ENCODE peak calls at places on chromosomes 11 and 22, in ten cellular contexts. L is psoas muscle; I is tibial nerve; P is neural progenitor cell; K is PC-3; E is CD8-positive, alpha-beta T cell; J is uterus; R is thoracic aorta; D is MG63; U is brain microvascular endothelial cell. F is an unnamed sample.

GRCh38 chr11:8832571-8833260 is 78.3 kb upstream of the AKIP1 start:
- DNase-seq in J (no peak), P (no peak), L (no peak), E (no peak), R (no peak), D (peak; percentile 77), U (no peak), I (no peak), K (peak; percentile 49), F (no peak)

GRCh38 chr11:132158091-132158490 is 787.7 kb downstream of the NTM start:
- DNase-seq in J (no peak), K (peak; percentile 50), I (no peak), L (no peak), P (peak; percentile 37), E (no peak), D (peak; percentile 30), R (no peak), U (no peak), F (no peak)

GRCh38 chr11:109306322-109306721 is 115.7 kb upstream of the C11orf87 start:
- DNase-seq in L (no peak), K (no peak), U (peak; percentile 39), D (no peak), R (no peak), P (no peak), E (no peak), J (no peak), I (no peak), F (no peak)

GRCh38 chr11:8235925-8236324 is 27.8 kb downstream of the LMO1 start:
- DNase-seq in L (no peak), I (no peak), R (no peak), E (no peak), K (no peak), P (no peak), J (no peak), U (no peak), D (no peak), F (peak; percentile 17)

GRCh38 chr11:86637976-86638375 is 34.4 kb downstream of the ME3 start:
- DNase-seq in I (no peak), U (no peak), J (no peak), E (no peak), D (no peak), L (no peak), P (no peak), K (no peak), R (no peak), F (no peak)

GRCh38 chr11:14679662-14680061 is 36.1 kb downstream of the PDE3B start:
- DNase-seq in I (no peak), U (no peak), E (no peak), P (no peak), J (no peak), R (no peak), K (no peak), L (no peak), D (no peak), F (no peak)

GRCh38 chr11:7281083-7281482 is 29.4 kb downstream of the SYT9 start:
- DNase-seq in L (no peak), D (no peak), P (no peak), U (no peak), I (no peak), R (no peak), K (peak; percentile 92), J (no peak), E (no peak), F (no peak)

GRCh38 chr11:57459112-57460016 is 964 bp upstream of the RTN4RL2 start:
- DNase-seq in L (no peak), R (no peak), K (peak; percentile 36), J (no peak), U (no peak), E (peak; percentile 25), D (no peak), I (no peak), P (peak; percentile 45), F (peak; percentile 86)

GRCh38 chr11:129804012-129804411 is 11.6 kb upstream of the TMEM45B start:
- DNase-seq in J (no peak), E (peak; percentile 28), I (no peak), U (no peak), P (no peak), R (no peak), L (no peak), D (no peak), K (no peak), F (no peak)

DNA sequence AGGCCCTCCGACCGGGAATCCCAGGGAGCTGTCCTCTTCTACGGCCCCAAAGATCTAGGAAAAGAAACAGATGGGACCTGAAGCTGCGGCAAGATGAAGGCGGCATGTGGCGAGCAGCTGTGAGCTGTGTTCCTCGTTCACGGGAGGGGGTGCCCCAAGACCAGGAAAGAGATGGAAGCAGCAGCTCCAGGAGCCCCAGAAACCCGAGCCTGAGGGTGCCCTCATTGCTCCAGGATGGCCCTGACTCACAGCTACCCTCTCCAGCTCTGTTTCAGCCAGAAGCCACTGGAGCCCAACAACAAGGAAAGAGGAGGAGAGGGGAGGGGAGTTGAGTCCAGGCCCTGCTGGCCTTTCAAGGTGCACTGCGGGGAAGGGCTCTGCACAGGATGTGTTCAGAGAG is 23.7 kb upstream of the NAP1L4 start:
- DNase-seq in D (no peak), P (no peak), R (no peak), K (no peak), U (no peak), E (no peak), I (no peak), J (no peak), L (no peak), F (no peak)
- H3K4me3 ChIP-seq in D (no peak overlapping the region), P (no peak overlapping the region), R (no peak overlapping the region), K (no peak overlapping the region), U (no peak overlapping the region), E (no peak overlapping the region), I (no peak overlapping the region), J (no peak overlapping the region), L (no peak overlapping the region), F (no peak overlapping the region)

DNA sequence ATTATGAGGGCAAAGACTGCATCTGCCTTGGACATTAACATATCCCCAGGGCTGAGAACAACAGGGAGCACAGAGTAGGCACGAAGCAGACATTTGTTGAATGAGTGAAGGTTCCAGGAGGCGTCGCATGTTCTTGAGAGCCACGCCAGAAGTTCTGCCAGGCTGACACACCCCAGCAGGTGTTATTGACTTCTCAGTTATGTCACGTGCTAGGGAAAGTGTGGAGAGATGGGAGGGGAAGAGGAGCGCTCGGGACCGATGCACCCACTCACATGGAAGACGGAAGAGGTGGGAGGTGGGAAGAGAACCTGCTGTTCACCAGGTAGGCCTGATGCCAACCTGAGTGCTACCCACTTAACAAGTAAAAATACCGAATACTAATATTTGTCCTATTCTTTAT is 232.8 kb downstream of the LARGE1 start:
- DNase-seq in U (no peak), J (no peak), P (no peak), E (no peak), I (no peak), D (no peak), L (no peak), R (no peak), K (no peak), F (no peak)
- H3K4me3 ChIP-seq in U (no peak overlapping the region), J (no peak overlapping the region), P (no peak overlapping the region), E (no peak overlapping the region), I (no peak overlapping the region), D (no peak overlapping the region), L (no peak overlapping the region), R (no peak overlapping the region), K (no peak overlapping the region), F (no peak overlapping the region)

DNA sequence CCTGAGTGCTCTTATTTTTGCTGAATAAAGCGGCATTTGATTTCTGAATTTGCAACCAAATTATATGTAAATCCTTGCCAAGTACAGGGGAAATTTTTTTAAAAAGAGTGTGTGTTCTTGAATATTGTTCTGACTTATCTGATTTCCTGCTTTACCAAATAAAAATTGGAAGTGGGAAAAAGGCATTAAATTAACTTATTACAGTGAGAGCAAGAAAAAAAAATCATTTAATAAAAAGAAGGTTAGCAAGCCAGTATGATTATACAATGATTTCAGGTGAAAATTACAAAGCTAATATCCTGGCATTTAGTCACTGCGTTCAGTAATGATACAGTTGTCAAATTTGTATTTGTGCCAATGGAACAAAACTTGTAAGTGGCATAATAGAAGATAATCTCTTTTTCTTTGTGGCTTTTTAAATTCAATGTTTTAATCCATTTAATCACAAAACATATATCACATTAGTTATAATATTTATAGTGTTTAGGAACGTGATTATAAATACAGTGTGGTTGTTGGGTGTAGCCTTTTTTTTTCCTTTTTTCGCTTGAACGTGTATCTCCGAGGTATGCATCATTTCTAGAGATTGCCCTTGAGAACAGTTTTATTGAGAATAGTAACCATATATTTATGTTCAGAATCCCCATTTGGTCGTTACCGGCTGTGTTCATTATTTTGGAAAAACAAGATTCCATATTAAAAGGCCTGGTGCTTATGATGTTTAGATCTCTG is 82.0 kb upstream of the PPARA start:
- DNase-seq in I (no peak), U (no peak), P (no peak), L (no peak), E (no peak), R (no peak), D (no peak), J (no peak), K (peak; percentile 19), F (no peak)
- H3K4me3 ChIP-seq in I (peak overlapping the region; percentile 93), U (peak overlapping the region; percentile 69), P (no peak overlapping the region), L (peak overlapping the region; percentile 88), E (peak overlapping the region; percentile 23), R (peak overlapping the region; percentile 90), D (peak overlapping the region; percentile 67), J (peak overlapping the region; percentile 99), K (peak overlapping the region; percentile 66), F (peak overlapping the region; percentile 76)

GRCh38 chr22:30607300-30607930 is 441 bp downstream of the TCN2 start:
- DNase-seq in R (no peak), P (peak; percentile 28), L (no peak), J (no peak), I (no peak), D (no peak), U (no peak), K (no peak), E (no peak), F (no peak)

GRCh38 chr22:30604723-30605122 is 2.3 kb upstream of the TCN2 start:
- DNase-seq in R (no peak), L (no peak), J (no peak), E (no peak), I (no peak), P (no peak), D (no peak), U (no peak), K (no peak), F (no peak)

GRCh38 chr22:30606455-30607299 is at the start of gene TCN2:
- DNase-seq in I (peak; percentile 45), K (peak; percentile 49), U (peak; percentile 68), P (peak; percentile 96), J (peak; percentile 65), D (no peak), L (peak; percentile 66), E (no peak), R (peak; percentile 30), F (peak; percentile 88)

GRCh38 chr22:30607939-30608338 is 965 bp downstream of the TCN2 start:
- DNase-seq in U (no peak), I (no peak), R (no peak), J (no peak), D (no peak), L (no peak), P (no peak), K (no peak), E (no peak), F (no peak)

DNA sequence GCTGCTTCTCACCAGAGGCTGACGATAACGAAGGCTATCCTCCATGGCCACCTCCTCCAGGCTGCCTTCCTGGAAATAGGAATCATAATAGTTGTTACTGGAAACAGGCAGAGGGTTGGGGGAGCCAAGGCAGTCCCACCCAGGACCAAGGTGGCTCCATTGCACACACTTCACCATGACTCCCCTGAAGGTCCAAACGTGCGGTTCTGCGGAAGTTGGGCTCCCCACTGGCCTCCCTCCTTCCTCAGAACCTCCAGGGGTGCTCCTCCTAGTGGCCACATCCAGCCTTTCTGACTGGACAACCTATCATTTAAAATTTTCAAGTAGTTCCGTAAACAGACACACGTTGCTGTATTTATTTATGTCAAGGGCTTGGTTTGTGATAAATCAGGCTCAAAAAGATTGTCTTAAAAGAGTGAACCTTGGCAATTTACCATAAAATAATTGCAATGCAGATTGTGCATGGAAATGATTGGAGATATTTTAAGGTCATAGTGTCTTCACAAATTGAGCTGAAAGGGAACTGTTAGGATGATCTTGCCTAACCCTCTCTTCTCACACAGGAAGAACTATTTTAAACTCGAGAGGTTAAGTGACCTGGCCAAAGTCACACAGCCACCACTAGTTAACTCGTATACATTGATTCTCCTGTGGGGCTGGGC is 1.4 kb upstream of the TCN2 start:
- DNase-seq in E (peak; percentile 45), P (peak; percentile 47), R (no peak), D (peak; percentile 27), U (peak; percentile 26), J (peak; percentile 45), K (peak; percentile 58), I (no peak), L (peak; percentile 59), F (no peak)
- H3K4me3 ChIP-seq in E (no peak overlapping the region), P (peak overlapping the region; percentile 37), R (peak overlapping the region; percentile 79), D (no peak overlapping the region), U (peak overlapping the region; percentile 68), J (peak overlapping the region; percentile 35), K (peak overlapping the region; percentile 23), I (no peak overlapping the region), L (peak overlapping the region; percentile 86), F (peak overlapping the region; percentile 53)

F was measured in spleen.